ENCODE peak calls at places on chromosomes 2 and 18, in seven cellular contexts. One of them, this sample, is unnamed.

GRCh38 chr18:44759925-44760342 is 79.2 kb downstream of the SETBP1 start:
- DNase-seq in gastrocnemius medialis: no peak
- DNase-seq in Peyer's patch: no peak
- DNase-seq in HepG2: no peak
- DNase-seq in kidney: no peak
- DNase-seq in AG04450: no peak
- DNase-seq in heart right ventricle: no peak
- DNase-seq in this sample: no peak

GRCh38 chr2:86290596-86291327 is 46.7 kb downstream of the REEP1 start:
- DNase-seq in AG04450: no peak
- DNase-seq in Peyer's patch: no peak
- DNase-seq in heart right ventricle: peak
- DNase-seq in HepG2: no peak
- DNase-seq in gastrocnemius medialis: peak
- DNase-seq in kidney: no peak
- DNase-seq in this sample: no peak

GRCh38 chr18:45684341-45685115 is 39.5 kb upstream of the SLC14A1 start:
- DNase-seq in heart right ventricle: no peak
- DNase-seq in Peyer's patch: no peak
- DNase-seq in AG04450: no peak
- DNase-seq in kidney: no peak
- DNase-seq in HepG2: no peak
- DNase-seq in gastrocnemius medialis: no peak
- DNase-seq in this sample: no peak

GRCh38 chr2:112674229-112674628 is 28.5 kb downstream of the SLC20A1 start:
- DNase-seq in AG04450: no peak
- DNase-seq in heart right ventricle: peak
- DNase-seq in gastrocnemius medialis: peak
- DNase-seq in Peyer's patch: peak
- DNase-seq in HepG2: no peak
- DNase-seq in kidney: peak
- DNase-seq in this sample: no peak

GRCh38 chr18:31223371-31223770 is 60.7 kb upstream of the DSC1 start:
- DNase-seq in Peyer's patch: no peak
- DNase-seq in kidney: no peak
- DNase-seq in heart right ventricle: no peak
- DNase-seq in gastrocnemius medialis: no peak
- DNase-seq in AG04450: no peak
- DNase-seq in HepG2: no peak
- DNase-seq in this sample: no peak

GRCh38 chr2:113965644-113966043 is 75.8 kb downstream of the ACTR3 start:
- DNase-seq in gastrocnemius medialis: no peak
- DNase-seq in HepG2: peak
- DNase-seq in kidney: no peak
- DNase-seq in AG04450: no peak
- DNase-seq in heart right ventricle: no peak
- DNase-seq in Peyer's patch: peak
- DNase-seq in this sample: no peak

GRCh38 chr18:50687491-50687890 is 127.6 kb downstream of the MAPK4 start:
- DNase-seq in HepG2: no peak
- DNase-seq in heart right ventricle: no peak
- DNase-seq in Peyer's patch: no peak
- DNase-seq in gastrocnemius medialis: no peak
- DNase-seq in AG04450: no peak
- DNase-seq in kidney: no peak
- DNase-seq in this sample: no peak

GRCh38 chr2:211035548-211036185 is 479.3 kb downstream of the CPS1 start:
- DNase-seq in Peyer's patch: no peak
- DNase-seq in gastrocnemius medialis: no peak
- DNase-seq in AG04450: no peak
- DNase-seq in HepG2: peak
- DNase-seq in heart right ventricle: peak
- DNase-seq in kidney: no peak
- DNase-seq in this sample: no peak

GRCh38 chr2:28437142-28437835 is 44.6 kb downstream of the FOSL2 start:
- DNase-seq in HepG2: no peak
- DNase-seq in kidney: peak
- DNase-seq in heart right ventricle: no peak
- DNase-seq in Peyer's patch: peak
- DNase-seq in AG04450: no peak
- DNase-seq in gastrocnemius medialis: peak
- DNase-seq in this sample: no peak

GRCh38 chr18:67509711-67510110 is 6.8 kb downstream of the DSEL start:
- DNase-seq in kidney: no peak
- DNase-seq in Peyer's patch: no peak
- DNase-seq in heart right ventricle: no peak
- DNase-seq in AG04450: no peak
- DNase-seq in HepG2: no peak
- DNase-seq in gastrocnemius medialis: no peak
- DNase-seq in this sample: no peak

GRCh38 chr2:233928594-233929351 is 11.6 kb downstream of the TRPM8 start:
- DNase-seq in kidney: no peak
- DNase-seq in Peyer's patch: no peak
- DNase-seq in gastrocnemius medialis: no peak
- DNase-seq in heart right ventricle: no peak
- DNase-seq in HepG2: peak
- DNase-seq in AG04450: no peak
- DNase-seq in this sample: no peak

GRCh38 chr2:112709703-112710102 is 11.1 kb upstream of the NT5DC4 start:
- DNase-seq in gastrocnemius medialis: no peak
- DNase-seq in kidney: no peak
- DNase-seq in AG04450: no peak
- DNase-seq in HepG2: no peak
- DNase-seq in heart right ventricle: no peak
- DNase-seq in Peyer's patch: peak
- DNase-seq in this sample: no peak

GRCh38 chr2:205188516-205189138 is 493.7 kb upstream of the NRP2 start:
- DNase-seq in heart right ventricle: peak
- DNase-seq in gastrocnemius medialis: peak
- DNase-seq in HepG2: no peak
- DNase-seq in Peyer's patch: peak
- DNase-seq in kidney: no peak
- DNase-seq in AG04450: peak
- DNase-seq in this sample: peak

GRCh38 chr2:23555944-23556343 is 171.0 kb downstream of the KLHL29 start:
- DNase-seq in Peyer's patch: no peak
- DNase-seq in HepG2: no peak
- DNase-seq in kidney: no peak
- DNase-seq in heart right ventricle: no peak
- DNase-seq in gastrocnemius medialis: no peak
- DNase-seq in AG04450: no peak
- DNase-seq in this sample: no peak

GRCh38 chr2:229270551-229271410 is at the start of gene PID1:
- DNase-seq in Peyer's patch: no peak
- DNase-seq in heart right ventricle: no peak
- DNase-seq in HepG2: no peak
- DNase-seq in kidney: peak
- DNase-seq in gastrocnemius medialis: no peak
- DNase-seq in AG04450: no peak
- DNase-seq in this sample: peak

GRCh38 chr2:128327180-128327964 is 8.7 kb upstream of the HS6ST1 start:
- DNase-seq in kidney: peak
- DNase-seq in AG04450: no peak
- DNase-seq in Peyer's patch: no peak
- DNase-seq in heart right ventricle: no peak
- DNase-seq in HepG2: no peak
- DNase-seq in gastrocnemius medialis: no peak
- DNase-seq in this sample: no peak

GRCh38 chr18:57744211-57744694 is 58.9 kb downstream of the ATP8B1 start:
- DNase-seq in kidney: no peak
- DNase-seq in AG04450: no peak
- DNase-seq in gastrocnemius medialis: no peak
- DNase-seq in HepG2: no peak
- DNase-seq in Peyer's patch: no peak
- DNase-seq in heart right ventricle: peak
- DNase-seq in this sample: no peak

GRCh38 chr2:44952143-44952805 is 10.8 kb downstream of the SIX3 start:
- DNase-seq in gastrocnemius medialis: no peak
- DNase-seq in AG04450: no peak
- DNase-seq in Peyer's patch: no peak
- DNase-seq in HepG2: peak
- DNase-seq in heart right ventricle: no peak
- DNase-seq in kidney: peak
- DNase-seq in this sample: no peak

GRCh38 chr2:17331636-17332035 is 186.6 kb downstream of the RAD51AP2 start:
- DNase-seq in kidney: no peak
- DNase-seq in HepG2: no peak
- DNase-seq in Peyer's patch: no peak
- DNase-seq in AG04450: no peak
- DNase-seq in gastrocnemius medialis: no peak
- DNase-seq in heart right ventricle: no peak
- DNase-seq in this sample: no peak

GRCh38 chr2:138893746-138894145 is 113.6 kb upstream of the NXPH2 start:
- DNase-seq in AG04450: no peak
- DNase-seq in heart right ventricle: no peak
- DNase-seq in HepG2: no peak
- DNase-seq in Peyer's patch: no peak
- DNase-seq in kidney: no peak
- DNase-seq in gastrocnemius medialis: no peak
- DNase-seq in this sample: no peak

GRCh38 chr2:185147361-185147760 is 549.0 kb downstream of the ZNF804A start:
- DNase-seq in AG04450: no peak
- DNase-seq in Peyer's patch: no peak
- DNase-seq in HepG2: no peak
- DNase-seq in kidney: no peak
- DNase-seq in gastrocnemius medialis: no peak
- DNase-seq in heart right ventricle: no peak
- DNase-seq in this sample: no peak

GRCh38 chr2:121599963-121600651 is 49.2 kb downstream of the CLASP1 start:
- DNase-seq in HepG2: no peak
- DNase-seq in gastrocnemius medialis: no peak
- DNase-seq in AG04450: no peak
- DNase-seq in kidney: no peak
- DNase-seq in Peyer's patch: no peak
- DNase-seq in heart right ventricle: no peak
- DNase-seq in this sample: no peak

GRCh38 chr2:31675485-31675901 is 94.8 kb upstream of the SRD5A2 start:
- DNase-seq in heart right ventricle: no peak
- DNase-seq in AG04450: no peak
- DNase-seq in kidney: no peak
- DNase-seq in HepG2: peak
- DNase-seq in gastrocnemius medialis: no peak
- DNase-seq in Peyer's patch: no peak
- DNase-seq in this sample: no peak

DNA sequence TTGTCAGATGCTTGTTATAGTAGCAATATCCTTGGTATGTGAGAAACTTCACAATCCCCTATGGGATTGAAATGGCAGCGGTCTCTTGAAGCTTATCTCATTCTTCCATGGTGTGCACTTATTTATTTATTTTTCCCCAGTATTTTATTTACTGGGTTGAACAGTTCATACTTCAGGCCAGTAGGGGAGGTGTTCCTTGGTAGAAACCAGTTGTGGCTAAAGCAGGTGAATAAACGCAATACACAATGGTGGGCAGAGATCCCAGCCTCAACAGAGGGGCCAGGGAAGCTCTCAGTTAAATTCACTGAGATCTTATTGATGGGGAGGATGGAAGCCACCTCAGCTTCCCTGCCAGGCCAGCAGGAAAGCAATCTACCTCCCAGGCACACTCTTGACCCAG is 93.7 kb upstream of the SRD5A2 start:
- DNase-seq in gastrocnemius medialis: no peak
- DNase-seq in AG04450: no peak
- DNase-seq in HepG2: no peak
- DNase-seq in kidney: no peak
- DNase-seq in heart right ventricle: no peak
- DNase-seq in Peyer's patch: no peak
- DNase-seq in this sample: no peak
- TF ChIP-seq CTCF in gastrocnemius medialis: no peak
- TF ChIP-seq CTCF in AG04450: no peak
- TF ChIP-seq CTCF in HepG2: no peak
- TF ChIP-seq CTCF in kidney: no peak
- TF ChIP-seq CTCF in heart right ventricle: no peak
- TF ChIP-seq CTCF in Peyer's patch: no peak
- TF ChIP-seq CTCF in this sample: no peak

DNA sequence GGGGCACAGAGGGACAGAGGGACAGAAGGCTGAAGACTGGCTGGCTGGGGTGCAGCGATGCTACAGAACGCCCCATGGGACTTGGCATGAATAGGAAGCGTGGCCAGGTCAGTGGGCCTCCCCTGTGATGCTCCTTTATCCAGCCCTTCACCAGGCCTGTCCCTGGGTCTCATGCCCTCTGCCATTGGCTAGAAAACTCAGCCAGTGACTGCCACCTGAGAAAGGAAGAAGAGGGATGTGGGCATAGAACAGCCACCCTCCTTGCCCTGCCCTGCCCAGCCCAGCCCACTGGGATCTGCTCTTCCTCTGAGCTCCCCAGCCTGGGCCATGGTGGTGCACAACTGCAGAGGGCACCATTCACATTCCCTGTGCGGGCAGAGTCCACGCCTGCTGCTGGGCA is 10.5 kb upstream of the LAPTM4A start:
- DNase-seq in HepG2: no peak
- DNase-seq in kidney: no peak
- DNase-seq in Peyer's patch: no peak
- DNase-seq in AG04450: no peak
- DNase-seq in gastrocnemius medialis: no peak
- DNase-seq in heart right ventricle: no peak
- DNase-seq in this sample: no peak
- H3K27ac ChIP-seq in HepG2: no peak
- H3K27ac ChIP-seq in kidney: no peak
- H3K27ac ChIP-seq in Peyer's patch: no peak
- H3K27ac ChIP-seq in AG04450: peak
- H3K27ac ChIP-seq in gastrocnemius medialis: no peak
- H3K27ac ChIP-seq in heart right ventricle: peak
- H3K27ac ChIP-seq in this sample: no peak

DNA sequence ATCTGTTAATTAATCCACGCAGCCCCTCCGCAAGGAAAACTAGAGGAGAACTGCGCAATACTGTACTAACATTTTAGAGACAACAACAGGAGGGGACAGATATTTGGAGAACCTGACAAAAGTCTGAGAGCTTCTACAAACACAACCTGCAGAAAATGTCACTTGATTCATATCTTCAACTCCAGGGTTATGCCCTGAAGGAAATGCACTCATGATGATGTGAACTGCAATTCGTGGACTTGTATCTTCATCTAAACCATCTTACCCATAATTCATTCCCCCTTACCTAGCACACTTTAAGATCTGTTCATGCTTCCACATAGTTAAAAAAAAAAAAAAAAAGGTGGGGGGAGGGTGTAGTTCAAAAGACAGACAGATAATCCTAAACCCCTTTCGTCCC is 75.5 kb downstream of the AFF3 start:
- DNase-seq in Peyer's patch: no peak
- DNase-seq in gastrocnemius medialis: no peak
- DNase-seq in HepG2: no peak
- DNase-seq in heart right ventricle: no peak
- DNase-seq in AG04450: no peak
- DNase-seq in kidney: no peak
- DNase-seq in this sample: no peak
- TF ChIP-seq CTCF in Peyer's patch: no peak
- TF ChIP-seq CTCF in gastrocnemius medialis: no peak
- TF ChIP-seq CTCF in HepG2: no peak
- TF ChIP-seq CTCF in heart right ventricle: no peak
- TF ChIP-seq CTCF in AG04450: no peak
- TF ChIP-seq CTCF in kidney: no peak
- TF ChIP-seq CTCF in this sample: no peak

DNA sequence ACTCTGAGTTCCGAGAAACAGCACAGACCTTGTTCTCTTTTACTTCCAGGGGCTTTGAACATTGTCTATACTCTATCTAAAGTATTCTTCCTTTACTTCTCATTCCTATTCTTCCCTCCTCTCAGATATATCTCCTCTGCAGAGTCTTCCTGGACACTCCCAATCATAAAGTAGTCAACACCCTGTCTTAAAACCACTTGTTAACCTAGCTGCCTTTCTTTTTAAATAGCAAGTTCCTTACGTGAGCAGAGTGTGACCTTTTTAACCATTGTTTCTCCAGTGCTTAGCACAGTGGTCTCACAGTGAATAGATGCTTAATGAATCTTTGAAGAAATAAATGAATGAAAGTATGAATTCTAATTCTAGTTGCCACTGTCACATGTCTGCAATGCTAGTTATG is 47.4 kb downstream of the PTRHD1 start:
- DNase-seq in Peyer's patch: no peak
- DNase-seq in HepG2: no peak
- DNase-seq in kidney: no peak
- DNase-seq in heart right ventricle: no peak
- DNase-seq in gastrocnemius medialis: no peak
- DNase-seq in AG04450: no peak
- DNase-seq in this sample: no peak
- H3K27ac ChIP-seq in Peyer's patch: no peak
- H3K27ac ChIP-seq in HepG2: no peak
- H3K27ac ChIP-seq in kidney: no peak
- H3K27ac ChIP-seq in heart right ventricle: no peak
- H3K27ac ChIP-seq in gastrocnemius medialis: no peak
- H3K27ac ChIP-seq in AG04450: no peak
- H3K27ac ChIP-seq in this sample: no peak